ENCODE peak calls at places on chromosomes 7 and 10, in seven cellular contexts. One of them, this sample, is unnamed.

GRCh38 chr10:126052171-126052570 is 155.8 kb downstream of the FANK1 start:
- DNase-seq in HCT116: no peak
- DNase-seq in transverse colon: no peak
- DNase-seq in GM23338: no peak
- DNase-seq in GM12878: no peak
- DNase-seq in upper lobe of left lung: no peak
- DNase-seq in sigmoid colon: no peak
- DNase-seq in this sample: no peak

GRCh38 chr10:73810735-73811465 is 498 bp downstream of the NDST2 start:
- DNase-seq in HCT116: no peak
- DNase-seq in sigmoid colon: no peak
- DNase-seq in GM23338: peak; percentile 66
- DNase-seq in transverse colon: peak; percentile 48
- DNase-seq in GM12878: no peak
- DNase-seq in upper lobe of left lung: peak; percentile 42
- DNase-seq in this sample: peak; percentile 95

GRCh38 chr7:107128217-107128616 is 40.6 kb upstream of the HBP1 start:
- DNase-seq in upper lobe of left lung: no peak
- DNase-seq in GM23338: no peak
- DNase-seq in transverse colon: no peak
- DNase-seq in GM12878: no peak
- DNase-seq in HCT116: no peak
- DNase-seq in sigmoid colon: no peak
- DNase-seq in this sample: no peak

GRCh38 chr10:63515002-63515763 is 6.0 kb upstream of the REEP3 start:
- DNase-seq in transverse colon: no peak
- DNase-seq in GM12878: no peak
- DNase-seq in GM23338: peak; percentile 97
- DNase-seq in HCT116: no peak
- DNase-seq in sigmoid colon: no peak
- DNase-seq in upper lobe of left lung: no peak
- DNase-seq in this sample: no peak

GRCh38 chr7:127253289-127254162 is 785 bp upstream of the GRM8 start:
- DNase-seq in HCT116: peak; percentile 15
- DNase-seq in sigmoid colon: peak; percentile 73
- DNase-seq in GM12878: no peak
- DNase-seq in transverse colon: peak; percentile 77
- DNase-seq in upper lobe of left lung: peak; percentile 55
- DNase-seq in GM23338: peak; percentile 86
- DNase-seq in this sample: peak; percentile 90

GRCh38 chr7:151783958-151784575 is 92.8 kb downstream of the PRKAG2 start:
- DNase-seq in sigmoid colon: no peak
- DNase-seq in GM23338: no peak
- DNase-seq in transverse colon: no peak
- DNase-seq in HCT116: no peak
- DNase-seq in upper lobe of left lung: no peak
- DNase-seq in GM12878: no peak
- DNase-seq in this sample: peak; percentile 67

GRCh38 chr10:51733061-51733460 is 33.7 kb upstream of the CSTF2T start:
- DNase-seq in GM12878: no peak
- DNase-seq in upper lobe of left lung: no peak
- DNase-seq in sigmoid colon: no peak
- DNase-seq in transverse colon: no peak
- DNase-seq in HCT116: no peak
- DNase-seq in GM23338: no peak
- DNase-seq in this sample: no peak

GRCh38 chr10:67790534-67791408 is 47.2 kb downstream of the DNAJC12 start:
- DNase-seq in sigmoid colon: no peak
- DNase-seq in GM12878: no peak
- DNase-seq in HCT116: peak; percentile 57
- DNase-seq in transverse colon: no peak
- DNase-seq in upper lobe of left lung: no peak
- DNase-seq in GM23338: no peak
- DNase-seq in this sample: no peak

GRCh38 chr7:127107601-127108007 is 145.1 kb downstream of the GRM8 start:
- DNase-seq in sigmoid colon: no peak
- DNase-seq in GM12878: peak; percentile 8
- DNase-seq in upper lobe of left lung: peak; percentile 25
- DNase-seq in HCT116: peak; percentile 33
- DNase-seq in GM23338: peak; percentile 92
- DNase-seq in transverse colon: peak; percentile 38
- DNase-seq in this sample: no peak

GRCh38 chr7:141317033-141317585 is 234.1 kb upstream of the AGK start:
- DNase-seq in transverse colon: no peak
- DNase-seq in GM12878: no peak
- DNase-seq in GM23338: no peak
- DNase-seq in sigmoid colon: no peak
- DNase-seq in HCT116: no peak
- DNase-seq in upper lobe of left lung: no peak
- DNase-seq in this sample: no peak
- TF ChIP-seq CTCF in transverse colon: no peak
- TF ChIP-seq CTCF in GM12878: no peak
- TF ChIP-seq CTCF in GM23338: no peak
- TF ChIP-seq CTCF in sigmoid colon: no peak
- TF ChIP-seq CTCF in HCT116: no peak
- TF ChIP-seq CTCF in upper lobe of left lung: no peak
- TF ChIP-seq CTCF in this sample: no peak

GRCh38 chr10:29735628-29736324 is 101.0 kb upstream of the SVIL start:
- DNase-seq in transverse colon: peak; percentile 92
- DNase-seq in sigmoid colon: peak; percentile 96
- DNase-seq in GM12878: no peak
- DNase-seq in upper lobe of left lung: peak; percentile 94
- DNase-seq in HCT116: peak; percentile 80
- DNase-seq in GM23338: peak; percentile 78
- DNase-seq in this sample: peak; percentile 97

GRCh38 chr10:29733323-29733722 is 98.6 kb upstream of the SVIL start:
- DNase-seq in transverse colon: no peak
- DNase-seq in GM12878: no peak
- DNase-seq in upper lobe of left lung: no peak
- DNase-seq in sigmoid colon: peak; percentile 68
- DNase-seq in GM23338: no peak
- DNase-seq in HCT116: no peak
- DNase-seq in this sample: no peak

GRCh38 chr10:29734640-29734979 is 99.8 kb upstream of the SVIL start:
- DNase-seq in sigmoid colon: no peak
- DNase-seq in GM12878: no peak
- DNase-seq in GM23338: no peak
- DNase-seq in upper lobe of left lung: no peak
- DNase-seq in transverse colon: no peak
- DNase-seq in HCT116: no peak
- DNase-seq in this sample: no peak

GRCh38 chr10:29736325-29737208 is 101.8 kb upstream of the SVIL start:
- DNase-seq in GM12878: no peak
- DNase-seq in transverse colon: peak; percentile 70
- DNase-seq in upper lobe of left lung: peak; percentile 72
- DNase-seq in sigmoid colon: peak; percentile 88
- DNase-seq in HCT116: no peak
- DNase-seq in GM23338: peak; percentile 72
- DNase-seq in this sample: peak; percentile 88

DNA sequence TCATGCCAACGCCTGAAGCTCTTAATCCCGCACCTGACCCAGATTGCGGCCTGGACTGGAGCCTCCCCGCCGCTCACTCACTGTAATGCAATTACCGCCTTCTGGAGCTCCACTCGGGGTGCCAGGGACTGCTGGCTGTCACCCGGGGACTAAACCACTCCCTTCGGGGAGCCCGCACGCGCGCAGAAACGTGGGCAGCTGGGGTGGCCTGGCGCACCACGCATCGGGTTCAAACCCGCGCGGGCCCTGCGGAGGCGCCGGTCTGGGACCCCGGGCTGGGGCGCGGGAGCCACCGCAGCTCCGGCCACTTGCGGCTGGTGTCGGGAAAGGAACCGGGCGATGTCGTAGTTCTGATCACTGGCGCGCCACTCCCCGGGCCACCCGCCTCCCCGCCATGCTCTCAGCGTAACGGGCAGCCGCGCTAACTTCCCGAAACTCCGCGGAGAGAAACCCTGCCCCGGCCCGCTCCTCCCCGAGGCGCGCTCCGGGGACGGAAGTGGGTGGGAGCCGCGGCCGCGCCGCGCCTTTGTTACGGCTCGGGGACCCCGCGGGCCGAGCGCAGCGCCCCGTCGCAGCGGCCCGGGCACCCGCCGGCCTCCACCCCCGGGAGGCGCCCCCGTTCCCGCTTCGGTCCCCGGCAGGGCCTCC is 100.3 kb upstream of the SVIL start:
- DNase-seq in sigmoid colon: peak; percentile 84
- DNase-seq in GM23338: peak; percentile 68
- DNase-seq in upper lobe of left lung: peak; percentile 71
- DNase-seq in transverse colon: peak; percentile 66
- DNase-seq in HCT116: no peak
- DNase-seq in GM12878: no peak
- DNase-seq in this sample: peak; percentile 94
- TF ChIP-seq POLR2AphosphoS5 in sigmoid colon: no peak
- TF ChIP-seq POLR2AphosphoS5 in GM23338: no peak
- TF ChIP-seq POLR2AphosphoS5 in upper lobe of left lung: peak; percentile 3
- TF ChIP-seq POLR2AphosphoS5 in transverse colon: no peak
- TF ChIP-seq POLR2AphosphoS5 in HCT116: no peak
- TF ChIP-seq POLR2AphosphoS5 in GM12878: no peak
- TF ChIP-seq POLR2AphosphoS5 in this sample: no peak

GRCh38 chr10:32957341-32958084 is 517 bp downstream of the ITGB1 start:
- DNase-seq in GM23338: peak; percentile 57
- DNase-seq in GM12878: no peak
- DNase-seq in HCT116: no peak
- DNase-seq in sigmoid colon: peak; percentile 77
- DNase-seq in transverse colon: peak; percentile 50
- DNase-seq in upper lobe of left lung: peak; percentile 61
- DNase-seq in this sample: peak; percentile 92
- H3K4me1 ChIP-seq in GM23338: peaks cover 59% of the 10 kb centered on the region
- H3K4me1 ChIP-seq in GM12878: peaks cover 23% of the 10 kb centered on the region
- H3K4me1 ChIP-seq in HCT116: peaks cover 56% of the 10 kb centered on the region
- H3K4me1 ChIP-seq in sigmoid colon: peaks cover 76% of the 10 kb centered on the region
- H3K4me1 ChIP-seq in transverse colon: peaks cover 46% of the 10 kb centered on the region
- H3K4me1 ChIP-seq in upper lobe of left lung: peaks cover 43% of the 10 kb centered on the region
- H3K4me1 ChIP-seq in this sample: peaks cover 79% of the 10 kb centered on the region

DNA sequence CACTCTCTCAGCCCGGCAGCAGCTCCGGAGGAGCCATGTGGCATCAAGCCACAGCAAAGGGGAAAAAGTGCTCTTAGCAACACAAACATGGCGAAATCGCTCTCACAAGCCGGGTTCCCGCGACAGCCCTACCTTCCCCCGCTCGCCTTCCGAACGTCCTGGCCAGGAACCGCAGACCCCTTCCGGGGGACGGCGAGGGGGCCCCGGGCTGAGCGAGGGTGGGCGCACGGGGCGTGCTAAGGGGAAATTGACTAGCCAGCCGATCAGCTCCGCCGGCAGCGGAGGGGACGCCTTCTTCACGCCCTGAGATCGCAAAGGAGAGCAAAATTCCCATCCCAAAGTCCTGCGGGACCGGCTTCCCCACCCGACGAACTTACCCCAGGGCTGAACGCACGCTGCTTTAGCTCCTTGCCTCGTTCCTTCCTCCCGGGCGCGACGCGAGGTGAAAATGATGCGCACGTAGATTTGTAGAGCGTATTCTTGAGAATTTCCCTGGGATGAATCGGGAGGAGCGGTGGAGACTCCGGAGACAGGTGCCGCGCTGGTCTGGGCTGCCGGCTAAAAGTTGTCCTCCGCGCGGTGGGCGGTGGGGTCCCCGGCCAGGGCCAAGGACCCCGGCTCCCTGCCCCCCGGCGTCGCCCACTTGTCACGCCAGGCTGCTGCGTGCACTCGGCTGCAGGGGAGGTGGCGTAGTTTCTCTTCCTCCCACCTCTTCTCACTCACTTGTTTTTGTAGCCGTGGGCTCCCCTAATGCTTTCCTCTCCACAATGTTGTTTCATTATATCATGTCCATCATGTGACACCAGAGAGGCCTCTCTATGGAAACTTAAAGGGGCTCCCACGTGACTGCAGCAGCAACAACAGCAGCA is 220.1 kb upstream of the MKLN1 start:
- DNase-seq in sigmoid colon: peak; percentile 91
- DNase-seq in HCT116: peak; percentile 44
- DNase-seq in upper lobe of left lung: peak; percentile 92
- DNase-seq in GM23338: peak; percentile 72
- DNase-seq in GM12878: no peak
- DNase-seq in transverse colon: peak; percentile 78
- DNase-seq in this sample: peak; percentile 94
- TF ChIP-seq CTCF in sigmoid colon: no peak
- TF ChIP-seq CTCF in HCT116: no peak
- TF ChIP-seq CTCF in upper lobe of left lung: peak; percentile 16
- TF ChIP-seq CTCF in GM23338: no peak
- TF ChIP-seq CTCF in GM12878: no peak
- TF ChIP-seq CTCF in transverse colon: no peak
- TF ChIP-seq CTCF in this sample: peak; percentile 26

GRCh38 chr10:120949511-120950102 is 98.4 kb downstream of the WDR11 start:
- DNase-seq in GM23338: peak; percentile 48
- DNase-seq in transverse colon: no peak
- DNase-seq in sigmoid colon: no peak
- DNase-seq in upper lobe of left lung: no peak
- DNase-seq in GM12878: no peak
- DNase-seq in HCT116: no peak
- DNase-seq in this sample: no peak
- TF ChIP-seq POLR2AphosphoS5 in GM23338: no peak
- TF ChIP-seq POLR2AphosphoS5 in transverse colon: no peak
- TF ChIP-seq POLR2AphosphoS5 in sigmoid colon: no peak
- TF ChIP-seq POLR2AphosphoS5 in upper lobe of left lung: no peak
- TF ChIP-seq POLR2AphosphoS5 in GM12878: no peak
- TF ChIP-seq POLR2AphosphoS5 in HCT116: no peak
- TF ChIP-seq POLR2AphosphoS5 in this sample: no peak

DNA sequence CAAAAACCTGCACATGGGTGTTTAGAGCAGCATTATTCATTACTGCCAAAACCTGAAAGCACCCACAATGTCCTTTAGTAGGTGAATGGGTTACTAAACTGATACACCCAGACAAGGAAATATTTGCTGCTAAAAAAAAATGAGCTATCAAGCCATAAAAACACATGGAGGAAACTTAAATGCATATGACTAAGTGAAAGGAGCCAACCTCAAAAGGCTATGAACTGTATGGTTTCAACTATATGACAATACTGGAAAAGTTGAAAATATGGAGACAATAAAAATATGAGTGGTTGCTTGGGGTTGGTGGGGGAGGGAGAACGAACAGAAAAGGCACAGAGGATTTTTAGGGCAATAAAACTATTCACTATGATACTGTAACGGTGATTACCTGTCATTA is 291.0 kb downstream of the TNS3 start:
- DNase-seq in GM23338: no peak
- DNase-seq in GM12878: no peak
- DNase-seq in sigmoid colon: no peak
- DNase-seq in HCT116: no peak
- DNase-seq in upper lobe of left lung: no peak
- DNase-seq in transverse colon: no peak
- DNase-seq in this sample: no peak
- H3K4me1 ChIP-seq in GM23338: no peaks in the 10 kb centered on the region
- H3K4me1 ChIP-seq in GM12878: peaks cover 12% of the 10 kb centered on the region
- H3K4me1 ChIP-seq in sigmoid colon: peaks cover 41% of the 10 kb centered on the region
- H3K4me1 ChIP-seq in HCT116: peaks cover 3% of the 10 kb centered on the region
- H3K4me1 ChIP-seq in upper lobe of left lung: peaks cover 14% of the 10 kb centered on the region
- H3K4me1 ChIP-seq in transverse colon: peaks cover 18% of the 10 kb centered on the region
- H3K4me1 ChIP-seq in this sample: no peaks in the 10 kb centered on the region

This sample was measured in spleen.